ENCODE peak calls at places on chromosomes 2 and 18, in ten cellular contexts. M is left ventricle myocardium inferior, T is HAP-1, X is tibial artery, A is ovary, C is ascending aorta, Y is mesendoderm, O is GM23338, B is heart right ventricle, K is pancreas. P is an unnamed sample. For H3K36me3 and H3K4me1, the result is how much of the 10 kb centered on the place peaks cover.

GRCh38 chr2:238264072-238264460 is 24.2 kb upstream of the HES6 start:
- DNase-seq in C (no peak), X (no peak), T (no peak), B (no peak), Y (no peak), O (no peak), K (no peak), M (no peak), A (no peak), P (no peak)

GRCh38 chr18:30920356-30920755 is 122.2 kb downstream of the DSC3 start:
- DNase-seq in Y (no peak), A (no peak), M (no peak), C (no peak), X (no peak), K (no peak), O (no peak), T (no peak), B (no peak), P (no peak)

GRCh38 chr2:3634631-3635091 is 23.3 kb upstream of the ALLC start:
- DNase-seq in B (no peak), X (peak), T (no peak), C (no peak), A (peak), M (no peak), K (no peak), O (no peak), Y (no peak), P (no peak)

GRCh38 chr18:55251186-55251995 is 292.1 kb upstream of the CCDC68 start:
- DNase-seq in Y (peak), X (no peak), C (no peak), T (peak), A (no peak), B (no peak), M (no peak), K (no peak), O (peak), P (peak)

GRCh38 chr2:71963295-71963694 is 184.4 kb downstream of the CYP26B1 start:
- DNase-seq in T (no peak), K (no peak), A (no peak), C (no peak), Y (no peak), O (no peak), M (no peak), X (no peak), B (no peak), P (peak)

GRCh38 chr2:86225581-86225980 is 26.3 kb downstream of the MRPL35 start:
- DNase-seq in M (peak), T (no peak), B (peak), X (peak), A (peak), Y (no peak), C (peak), O (no peak), K (no peak), P (peak)

GRCh38 chr2:222982010-222982908 is 69.7 kb upstream of the KCNE4 start:
- DNase-seq in T (peak), C (no peak), Y (peak), M (peak), A (peak), X (peak), O (peak), B (no peak), K (peak), P (peak)

GRCh38 chr2:11344956-11345671 is 678 bp upstream of the ROCK2 start:
- DNase-seq in B (peak), A (peak), Y (peak), K (peak), M (peak), X (peak), C (no peak), T (peak), O (peak), P (no peak)

GRCh38 chr2:112204411-112204810 is 50.4 kb downstream of the ZC3H8 start:
- DNase-seq in X (no peak), K (no peak), O (peak), C (no peak), A (no peak), B (no peak), T (no peak), M (no peak), Y (peak), P (peak)

GRCh38 chr2:241913703-241914102 is 44.2 kb downstream of the RTP5 start:
- DNase-seq in C (no peak), A (no peak), X (no peak), K (peak), T (no peak), O (no peak), Y (no peak), M (no peak), B (no peak), P (no peak)

GRCh38 chr18:79548077-79548450 is 131.5 kb upstream of the CTDP1 start:
- DNase-seq in M (no peak), K (no peak), X (no peak), Y (no peak), O (no peak), A (peak), B (no peak), T (no peak), C (no peak), P (no peak)

GRCh38 chr18:55861266-55861665 is 273.3 kb upstream of the TCF4 start:
- DNase-seq in T (peak), M (no peak), Y (peak), X (no peak), A (no peak), C (no peak), O (peak), K (no peak), B (no peak), P (peak)

GRCh38 chr2:133293544-133294270 is 274.6 kb downstream of the NCKAP5 start:
- DNase-seq in C (no peak), M (no peak), Y (no peak), X (no peak), K (no peak), A (no peak), T (no peak), O (no peak), B (no peak), P (no peak)

GRCh38 chr2:152367547-152368250 is 32.7 kb downstream of the FMNL2 start:
- DNase-seq in Y (no peak), B (no peak), K (no peak), O (no peak), X (no peak), T (no peak), A (no peak), M (no peak), C (no peak), P (no peak)

GRCh38 chr18:8507881-8508280 is 101.4 kb upstream of the RAB12 start:
- DNase-seq in T (no peak), O (no peak), Y (no peak), A (no peak), M (no peak), C (no peak), K (no peak), X (no peak), B (no peak), P (no peak)

GRCh38 chr2:240217431-240218301 is 77.2 kb upstream of the OTOS start:
- DNase-seq in O (no peak), A (peak), M (no peak), Y (no peak), B (no peak), X (peak), K (no peak), T (peak), C (no peak), P (no peak)

GRCh38 chr18:3233433-3234168 is 13.8 kb upstream of the MYOM1 start:
- DNase-seq in T (no peak), O (no peak), B (no peak), M (no peak), C (no peak), Y (no peak), K (no peak), X (no peak), A (no peak), P (no peak)

GRCh38 chr2:236554629-236555282 is 14.9 kb upstream of the ACKR3 start:
- DNase-seq in A (no peak), T (no peak), C (no peak), M (no peak), Y (no peak), O (no peak), B (no peak), K (no peak), X (no peak), P (no peak)

GRCh38 chr2:204207851-204208250 is 271.3 kb downstream of the ICOS start:
- DNase-seq in O (no peak), M (no peak), K (no peak), C (no peak), Y (no peak), A (no peak), X (no peak), T (no peak), B (no peak), P (no peak)

GRCh38 chr2:154588838-154589237 is 109.7 kb upstream of the KCNJ3 start:
- DNase-seq in T (no peak), A (no peak), M (no peak), C (no peak), B (no peak), K (no peak), Y (no peak), O (peak), X (no peak), P (no peak)

DNA sequence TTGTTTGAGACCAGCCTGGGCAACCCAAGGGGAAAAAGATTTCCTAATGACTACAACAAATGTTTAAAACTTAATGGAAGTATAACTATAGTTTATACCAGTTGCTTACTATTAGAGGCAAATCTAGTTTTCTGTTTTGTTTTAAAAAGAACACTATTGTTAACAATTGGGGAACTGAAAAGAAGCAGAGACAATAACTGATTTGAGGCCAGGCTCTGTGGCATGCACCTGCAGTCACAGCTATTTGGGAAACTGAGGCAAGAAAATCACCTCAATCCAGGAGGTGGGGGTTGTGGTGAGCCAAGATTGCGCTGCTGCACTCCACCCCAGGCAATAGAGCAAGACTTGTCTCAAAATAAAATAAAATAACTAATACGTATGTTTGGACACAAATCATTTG is 28.2 kb upstream of the USP34 start:
- DNase-seq in O (no peak), Y (no peak), M (no peak), C (no peak), A (no peak), K (no peak), T (no peak), X (no peak), B (no peak), P (no peak)
- H3K36me3 ChIP-seq in O (half or more), Y (under half), M (half or more), C (half or more), A (under half), K (under half), T (half or more), X (half or more), B (under half), P (half or more)

DNA sequence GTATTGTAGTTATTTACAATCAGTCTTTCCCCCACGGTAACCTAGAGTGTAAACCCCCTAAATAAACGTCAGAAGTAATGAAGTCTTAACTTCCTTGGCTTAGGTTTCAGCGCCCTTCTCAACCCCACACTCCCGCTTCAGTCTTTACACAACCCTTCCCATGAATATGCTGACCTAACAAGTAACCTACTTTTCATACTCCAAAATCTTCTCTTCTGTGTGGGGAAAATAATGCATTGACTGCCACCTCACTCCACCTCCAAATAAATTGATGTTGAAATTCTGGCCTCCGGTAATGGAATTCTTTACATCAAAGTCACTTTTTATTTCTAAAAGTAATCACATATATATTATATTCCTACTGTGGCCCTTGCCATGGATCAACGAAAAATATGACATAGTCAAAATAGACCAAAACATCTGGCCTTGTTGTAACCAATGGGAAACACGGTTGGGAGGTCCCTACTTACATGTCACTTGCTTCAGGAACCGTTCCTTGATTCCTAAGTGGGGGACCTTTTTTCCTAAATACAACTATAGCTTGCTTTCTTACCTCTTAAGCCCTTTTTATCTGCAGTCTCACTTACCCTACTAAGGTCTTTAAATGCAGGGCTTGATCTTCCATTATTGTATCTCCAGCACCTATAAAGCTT is 961 bp downstream of the GEN1 start:
- DNase-seq in T (no peak), O (no peak), A (no peak), X (no peak), B (no peak), M (no peak), Y (peak), K (no peak), C (no peak), P (peak)
- H3K4me1 ChIP-seq in T (half or more), O (under half), A (under half), X (under half), B (under half), M (half or more), Y (under half), K (under half), C (under half), P (under half)

GRCh38 chr18:76948345-76948744 is 126.0 kb downstream of the ZNF236 start:
- DNase-seq in C (no peak), A (no peak), M (no peak), B (no peak), T (no peak), Y (no peak), K (no peak), X (no peak), O (no peak), P (no peak)
- H3K36me3 ChIP-seq in C (under half), A (under half), M (under half), B (under half), T (under half), Y (under half), K (under half), X (half or more), O (under half), P (under half)

GRCh38 chr2:101823347-101823791 is 125.9 kb downstream of the MAP4K4 start:
- DNase-seq in T (peak), K (peak), C (no peak), X (no peak), O (peak), Y (peak), M (no peak), A (peak), B (no peak), P (peak)

GRCh38 chr2:101820519-101820918 is 123.0 kb downstream of the MAP4K4 start:
- DNase-seq in K (no peak), A (no peak), Y (peak), B (no peak), X (no peak), O (no peak), C (no peak), T (no peak), M (no peak), P (peak)

GRCh38 chr2:101821828-101822458 is 124.4 kb downstream of the MAP4K4 start:
- DNase-seq in M (no peak), B (no peak), X (no peak), O (no peak), A (no peak), Y (no peak), K (no peak), C (no peak), T (no peak), P (no peak)

GRCh38 chr2:101818531-101819451 is 121.3 kb downstream of the MAP4K4 start:
- DNase-seq in O (peak), Y (no peak), T (peak), K (no peak), X (no peak), A (no peak), B (no peak), C (no peak), M (no peak), P (peak)

GRCh38 chr2:101821059-101821805 is 123.7 kb downstream of the MAP4K4 start:
- DNase-seq in T (no peak), Y (no peak), K (no peak), M (no peak), O (no peak), A (no peak), X (no peak), B (no peak), C (no peak), P (no peak)
- H3K4me1 ChIP-seq in T (under half), Y (under half), K (under half), M (half or more), O (under half), A (under half), X (under half), B (half or more), C (under half), P (under half)

GRCh38 chr2:181116251-181116650 is 135.8 kb downstream of the UBE2E3 start:
- DNase-seq in C (no peak), O (no peak), Y (no peak), K (no peak), T (no peak), M (no peak), X (no peak), B (no peak), A (no peak), P (no peak)
- H3K36me3 ChIP-seq in C (under half), O (under half), Y (under half), K (under half), T (under half), M (under half), X (under half), B (under half), A (under half), P (under half)

GRCh38 chr18:61651880-61652268 is 240.9 kb downstream of the RNF152 start:
- DNase-seq in Y (no peak), T (no peak), K (no peak), M (no peak), C (no peak), A (no peak), O (no peak), B (no peak), X (no peak), P (no peak)
- H3K4me1 ChIP-seq in Y (under half), T (under half), K (under half), M (under half), C (under half), A (under half), O (under half), B (under half), X (under half), P (under half)

DNA sequence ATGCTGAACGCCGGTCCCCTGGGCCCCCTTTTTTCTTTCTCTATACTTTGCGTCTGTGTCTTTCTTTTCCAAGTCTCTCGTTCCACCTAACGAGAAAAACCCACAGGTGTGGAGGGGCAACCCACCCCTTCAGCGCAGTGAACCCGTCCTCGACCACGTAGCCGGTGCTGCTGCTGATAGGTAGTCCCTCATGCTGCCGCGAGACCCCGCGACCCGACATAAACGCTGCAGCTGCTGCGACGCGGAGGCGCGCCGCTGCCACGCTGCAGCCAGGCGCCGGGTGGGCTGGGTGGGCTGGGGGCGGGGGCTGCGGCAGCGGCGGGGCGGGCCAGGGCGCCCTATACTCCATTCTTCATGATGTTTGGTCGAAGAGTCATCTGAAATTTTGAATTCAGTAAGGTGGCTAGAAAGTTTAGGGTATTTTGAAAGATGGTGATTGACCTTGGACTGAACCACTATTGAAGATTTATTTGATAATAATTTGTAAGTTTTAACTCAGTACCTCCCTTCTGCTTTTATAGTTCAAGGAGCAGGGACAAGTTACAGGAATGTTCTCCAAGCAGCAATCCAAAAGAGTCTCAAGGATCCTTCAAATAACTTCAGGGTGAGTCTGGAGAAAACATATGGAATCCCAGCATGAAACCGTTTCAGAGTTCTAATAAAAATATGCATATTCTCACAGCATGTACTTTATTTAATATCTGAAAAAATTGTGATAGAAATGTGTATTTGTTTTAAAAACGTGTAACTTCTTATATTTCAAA is 24.1 kb downstream of the CFLAR start:
- DNase-seq in M (no peak), K (no peak), B (no peak), Y (no peak), X (no peak), T (no peak), C (no peak), A (no peak), O (peak), P (no peak)
- H3K36me3 ChIP-seq in M (half or more), K (under half), B (under half), Y (under half), X (half or more), T (under half), C (half or more), A (under half), O (under half), P (under half)

GRCh38 chr18:57772387-57772799 is 30.7 kb downstream of the ATP8B1 start:
- DNase-seq in A (no peak), B (no peak), C (no peak), X (no peak), O (no peak), Y (no peak), K (peak), T (no peak), M (no peak), P (no peak)

GRCh38 chr18:57776767-57777166 is 26.3 kb downstream of the ATP8B1 start:
- DNase-seq in M (no peak), O (no peak), C (no peak), B (no peak), T (no peak), A (no peak), Y (peak), X (no peak), K (no peak), P (no peak)

GRCh38 chr18:57776354-57776753 is 26.8 kb downstream of the ATP8B1 start:
- DNase-seq in X (no peak), T (no peak), A (no peak), O (no peak), M (no peak), Y (no peak), C (no peak), K (no peak), B (no peak), P (no peak)

GRCh38 chr18:57771626-57772025 is 31.5 kb downstream of the ATP8B1 start:
- DNase-seq in A (no peak), T (no peak), C (no peak), B (no peak), Y (no peak), X (no peak), K (no peak), O (no peak), M (no peak), P (no peak)

DNA sequence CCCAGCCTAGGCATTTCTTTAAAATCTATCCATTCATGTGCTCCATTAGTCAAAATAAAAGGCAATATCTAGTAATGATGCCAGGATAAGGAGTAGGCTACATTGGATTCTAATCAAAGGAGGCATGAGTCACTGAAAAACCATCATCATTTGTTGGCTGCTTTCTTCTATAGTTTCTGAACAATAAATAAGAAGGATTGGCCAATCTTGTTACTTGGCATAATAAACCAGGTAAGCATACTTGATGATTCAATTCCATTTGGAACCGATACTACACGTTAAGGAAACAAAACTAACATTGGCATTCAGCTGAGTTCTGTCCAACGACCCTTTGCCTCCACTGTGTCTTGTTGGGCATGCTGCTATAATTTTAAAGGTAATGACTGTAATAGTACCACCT is 27.2 kb downstream of the ATP8B1 start:
- DNase-seq in K (no peak), T (no peak), M (no peak), O (no peak), Y (no peak), A (no peak), C (no peak), B (no peak), X (no peak), P (no peak)
- H3K4me1 ChIP-seq in K (under half), T (under half), M (half or more), O (under half), Y (under half), A (under half), C (under half), B (half or more), X (half or more), P (under half)

GRCh38 chr18:63336366-63337099 is 17.0 kb upstream of the BCL2 start:
- DNase-seq in T (no peak), X (no peak), Y (no peak), O (no peak), A (no peak), K (no peak), C (no peak), B (no peak), M (no peak), P (peak)
- H3K36me3 ChIP-seq in T (under half), X (half or more), Y (under half), O (under half), A (under half), K (under half), C (half or more), B (under half), M (half or more), P (under half)

P was measured in cardiac muscle cell.